ENCODE peak calls at places on chromosomes 12 and 14, in five cellular contexts. E is choroid plexus epithelial cell, D is HEK293T, Q is astrocyte of the spinal cord, B is neuronal stem cell. N is an unnamed sample.

GRCh38 chr12:131386167-131386521 is 324.7 kb upstream of the SFSWAP start:
- DNase-seq in B (no peak), D (no peak), E (no peak), Q (no peak), N (no peak)

GRCh38 chr12:79737875-79738718 is 47.3 kb upstream of the PAWR start:
- DNase-seq in Q (peak; percentile 74), B (peak; percentile 50), E (peak; percentile 82), D (peak; percentile 42), N (peak; percentile 1)

GRCh38 chr12:96258451-96258933 is 64.3 kb downstream of the ELK3 start:
- DNase-seq in E (peak; percentile 95), D (no peak), B (no peak), Q (peak; percentile 91), N (no peak)

GRCh38 chr12:111304642-111305071 is 64.2 kb downstream of the PHETA1 start:
- DNase-seq in Q (peak; percentile 8), E (peak; percentile 13), B (no peak), D (peak; percentile 71), N (peak; percentile 10)

GRCh38 chr12:114684098-114684869 is at the start of gene TBX3:
- DNase-seq in E (peak; percentile 100), B (peak; percentile 91), D (peak; percentile 83), Q (peak; percentile 100), N (peak; percentile 16)

GRCh38 chr14:61385002-61385685 is 63.8 kb downstream of the PRKCH start:
- DNase-seq in D (no peak), B (no peak), Q (no peak), E (no peak), N (peak; percentile 49)

GRCh38 chr12:88393017-88393767 is 187.1 kb downstream of the KITLG start:
- DNase-seq in B (no peak), E (peak; percentile 81), D (peak; percentile 25), Q (peak; percentile 43), N (no peak)

GRCh38 chr12:82425241-82425640 is 66.9 kb downstream of the METTL25 start:
- DNase-seq in D (no peak), B (no peak), Q (peak; percentile 81), E (peak; percentile 68), N (no peak)

GRCh38 chr14:24920265-24921080 is 129.5 kb downstream of the STXBP6 start:
- DNase-seq in E (no peak), Q (no peak), D (no peak), B (no peak), N (no peak)

GRCh38 chr12:93451423-93452158 is 9.8 kb upstream of the UBE2N start:
- DNase-seq in E (no peak), B (no peak), D (no peak), Q (no peak), N (no peak)

GRCh38 chr14:69999246-69999645 is 120.0 kb downstream of the SMOC1 start:
- DNase-seq in B (no peak), Q (peak; percentile 99), E (peak; percentile 99), D (peak; percentile 65), N (no peak)

GRCh38 chr12:66636771-66637170 is 42.1 kb downstream of the GRIP1 start:
- DNase-seq in Q (no peak), E (peak; percentile 42), D (peak; percentile 25), B (no peak), N (no peak)

GRCh38 chr12:43147893-43148292 is 404.1 kb downstream of the ADAMTS20 start:
- DNase-seq in D (no peak), Q (no peak), E (no peak), B (no peak), N (no peak)

GRCh38 chr14:105206873-105207272 is 25.8 kb upstream of the NUDT14 start:
- DNase-seq in Q (no peak), B (no peak), D (no peak), E (no peak), N (no peak)

GRCh38 chr14:92572050-92572449 is 58.5 kb downstream of the RIN3 start:
- DNase-seq in Q (no peak), D (no peak), E (no peak), B (no peak), N (no peak)

GRCh38 chr12:53638057-53638456 is 11.9 kb upstream of the ATF7 start:
- DNase-seq in D (no peak), Q (no peak), E (no peak), B (no peak), N (no peak)

GRCh38 chr14:32254952-32255679 is 52.0 kb upstream of the RNU6-8 start:
- DNase-seq in B (peak; percentile 62), Q (peak; percentile 77), E (peak; percentile 87), D (peak; percentile 70), N (peak; percentile 34)

GRCh38 chr12:10409387-10409786 is at the start of gene KLRC4:
- DNase-seq in B (no peak), Q (peak; percentile 67), D (no peak), E (peak; percentile 95), N (no peak)

GRCh38 chr14:51682411-51682810 is 30.7 kb downstream of the FRMD6 start:
- DNase-seq in D (no peak), E (peak; percentile 80), Q (no peak), B (no peak), N (no peak)

GRCh38 chr14:99174081-99174851 is 97.7 kb downstream of the BCL11B start:
- DNase-seq in D (no peak), Q (no peak), E (no peak), B (no peak), N (no peak)

GRCh38 chr14:104936361-104937155 is 11.9 kb downstream of the PLD4 start:
- DNase-seq in Q (no peak), D (no peak), B (no peak), E (no peak), N (no peak)

GRCh38 chr12:78918221-78918620 is 53.6 kb downstream of the SYT1 start:
- DNase-seq in B (no peak), Q (no peak), E (no peak), D (no peak), N (no peak)

GRCh38 chr12:3490848-3491382 is at the start of gene PRMT8:
- DNase-seq in D (peak; percentile 54), E (no peak), B (peak; percentile 61), Q (peak; percentile 3), N (no peak)

GRCh38 chr12:95977764-95978305 is 18.3 kb downstream of the HAL start:
- DNase-seq in E (no peak), B (no peak), D (no peak), Q (no peak), N (no peak)

GRCh38 chr12:3491938-3492867 is 1.2 kb downstream of the PRMT8 start:
- DNase-seq in D (peak; percentile 83), E (peak; percentile 73), Q (peak; percentile 51), B (peak; percentile 87), N (peak; percentile 3)

GRCh38 chr12:105995986-105996385 is 142.8 kb downstream of the NUAK1 start:
- DNase-seq in Q (peak; percentile 26), B (no peak), D (no peak), E (peak; percentile 43), N (no peak)

GRCh38 chr12:67358686-67359374 is 89.7 kb downstream of the CAND1 start:
- DNase-seq in E (peak; percentile 96), B (no peak), Q (peak; percentile 90), D (no peak), N (no peak)

GRCh38 chr12:52779914-52780313 is 2.8 kb upstream of the KRT76 start:
- DNase-seq in B (no peak), Q (no peak), D (no peak), E (no peak), N (no peak)

GRCh38 chr14:47917344-47917954 is 242.0 kb upstream of the MDGA2 start:
- DNase-seq in Q (peak; percentile 35), B (peak; percentile 17), E (peak; percentile 17), D (peak; percentile 10), N (no peak)

GRCh38 chr12:130970908-130971233 is 17.2 kb downstream of the ADGRD1 start:
- DNase-seq in D (no peak), B (no peak), E (no peak), Q (no peak), N (no peak)

GRCh38 chr12:56469007-56469930 is 891 bp downstream of the SPRYD4 start:
- DNase-seq in E (no peak), D (no peak), B (no peak), Q (no peak), N (no peak)

GRCh38 chr12:113129664-113130456 is 5.7 kb downstream of the RASAL1 start:
- DNase-seq in B (no peak), D (no peak), E (no peak), Q (no peak), N (no peak)

GRCh38 chr14:56687123-56687522 is 107.5 kb downstream of the TMEM260 start:
- DNase-seq in E (no peak), D (no peak), Q (no peak), B (no peak), N (no peak)

GRCh38 chr14:92578511-92578910 is 64.9 kb downstream of the RIN3 start:
- DNase-seq in Q (peak; percentile 61), B (no peak), E (peak; percentile 28), D (no peak), N (no peak)

GRCh38 chr12:27534060-27534764 is 10.2 kb downstream of the PPFIBP1 start:
- DNase-seq in Q (peak; percentile 41), E (no peak), D (no peak), B (no peak), N (no peak)

GRCh38 chr12:60644076-60644475 is 1048.2 kb downstream of the SLC16A7 start:
- DNase-seq in D (no peak), E (no peak), B (no peak), Q (peak; percentile 0), N (no peak)